ENCODE peak calls at places on chromosomes 16 and 17, in ten cellular contexts. One of them, this sample, is unnamed.

GRCh38 chr16:49278567-49278827 is 3.1 kb downstream of the CBLN1 start:
- DNase-seq in posterior cingulate gyrus: no peak
- DNase-seq in activated T-helper 9 cell treated with anti-CD3 and anti-CD28 coated beads, Interleukin-2, amount 50 U/mL, for 16 hours: no peak
- DNase-seq in CD4-positive, alpha-beta T cell: no peak
- DNase-seq in substantia nigra: no peak
- DNase-seq in lower leg skin: no peak
- DNase-seq in epithelial cell of prostate: no peak
- DNase-seq in BJ: no peak
- DNase-seq in NCI-H2029: no peak
- DNase-seq in GM12892: no peak
- DNase-seq in this sample: no peak

GRCh38 chr17:59038734-59039133 is 67.9 kb downstream of the TRIM37 start:
- DNase-seq in activated T-helper 9 cell treated with anti-CD3 and anti-CD28 coated beads, Interleukin-2, amount 50 U/mL, for 16 hours: no peak
- DNase-seq in CD4-positive, alpha-beta T cell: no peak
- DNase-seq in NCI-H2029: no peak
- DNase-seq in substantia nigra: no peak
- DNase-seq in epithelial cell of prostate: no peak
- DNase-seq in GM12892: no peak
- DNase-seq in posterior cingulate gyrus: no peak
- DNase-seq in BJ: no peak
- DNase-seq in lower leg skin: no peak
- DNase-seq in this sample: no peak

GRCh38 chr17:51045616-51046526 is 74.8 kb downstream of the SPAG9 start:
- DNase-seq in NCI-H2029: no peak
- DNase-seq in activated T-helper 9 cell treated with anti-CD3 and anti-CD28 coated beads, Interleukin-2, amount 50 U/mL, for 16 hours: no peak
- DNase-seq in lower leg skin: no peak
- DNase-seq in epithelial cell of prostate: no peak
- DNase-seq in BJ: no peak
- DNase-seq in CD4-positive, alpha-beta T cell: no peak
- DNase-seq in GM12892: no peak
- DNase-seq in posterior cingulate gyrus: no peak
- DNase-seq in substantia nigra: no peak
- DNase-seq in this sample: no peak

GRCh38 chr16:2867987-2868789 is 10.2 kb upstream of the PRSS22 start:
- DNase-seq in CD4-positive, alpha-beta T cell: peak
- DNase-seq in BJ: peak
- DNase-seq in epithelial cell of prostate: peak
- DNase-seq in posterior cingulate gyrus: peak
- DNase-seq in lower leg skin: peak
- DNase-seq in activated T-helper 9 cell treated with anti-CD3 and anti-CD28 coated beads, Interleukin-2, amount 50 U/mL, for 16 hours: peak
- DNase-seq in NCI-H2029: peak
- DNase-seq in GM12892: peak
- DNase-seq in substantia nigra: peak
- DNase-seq in this sample: peak

GRCh38 chr16:65546353-65546791 is 424.5 kb upstream of the CDH11 start:
- DNase-seq in posterior cingulate gyrus: no peak
- DNase-seq in lower leg skin: no peak
- DNase-seq in substantia nigra: no peak
- DNase-seq in epithelial cell of prostate: no peak
- DNase-seq in CD4-positive, alpha-beta T cell: no peak
- DNase-seq in GM12892: no peak
- DNase-seq in BJ: no peak
- DNase-seq in NCI-H2029: no peak
- DNase-seq in activated T-helper 9 cell treated with anti-CD3 and anti-CD28 coated beads, Interleukin-2, amount 50 U/mL, for 16 hours: no peak
- DNase-seq in this sample: no peak

GRCh38 chr16:28202147-28202746 is 9.5 kb downstream of the XPO6 start:
- DNase-seq in BJ: no peak
- DNase-seq in lower leg skin: no peak
- DNase-seq in epithelial cell of prostate: no peak
- DNase-seq in NCI-H2029: no peak
- DNase-seq in substantia nigra: no peak
- DNase-seq in CD4-positive, alpha-beta T cell: no peak
- DNase-seq in GM12892: no peak
- DNase-seq in posterior cingulate gyrus: no peak
- DNase-seq in activated T-helper 9 cell treated with anti-CD3 and anti-CD28 coated beads, Interleukin-2, amount 50 U/mL, for 16 hours: no peak
- DNase-seq in this sample: no peak

GRCh38 chr16:23544436-23544835 is 12.7 kb downstream of the EARS2 start:
- DNase-seq in CD4-positive, alpha-beta T cell: no peak
- DNase-seq in substantia nigra: no peak
- DNase-seq in GM12892: no peak
- DNase-seq in lower leg skin: no peak
- DNase-seq in activated T-helper 9 cell treated with anti-CD3 and anti-CD28 coated beads, Interleukin-2, amount 50 U/mL, for 16 hours: no peak
- DNase-seq in BJ: no peak
- DNase-seq in posterior cingulate gyrus: no peak
- DNase-seq in epithelial cell of prostate: no peak
- DNase-seq in NCI-H2029: no peak
- DNase-seq in this sample: no peak

GRCh38 chr16:84404324-84404723 is 36.0 kb downstream of the ATP2C2 start:
- DNase-seq in lower leg skin: no peak
- DNase-seq in CD4-positive, alpha-beta T cell: no peak
- DNase-seq in epithelial cell of prostate: no peak
- DNase-seq in NCI-H2029: no peak
- DNase-seq in GM12892: no peak
- DNase-seq in BJ: no peak
- DNase-seq in substantia nigra: no peak
- DNase-seq in posterior cingulate gyrus: no peak
- DNase-seq in activated T-helper 9 cell treated with anti-CD3 and anti-CD28 coated beads, Interleukin-2, amount 50 U/mL, for 16 hours: no peak
- DNase-seq in this sample: no peak

GRCh38 chr16:89696598-89697128 is 4.8 kb downstream of the SPATA2L start:
- DNase-seq in posterior cingulate gyrus: peak
- DNase-seq in CD4-positive, alpha-beta T cell: peak
- DNase-seq in lower leg skin: peak
- DNase-seq in activated T-helper 9 cell treated with anti-CD3 and anti-CD28 coated beads, Interleukin-2, amount 50 U/mL, for 16 hours: no peak
- DNase-seq in NCI-H2029: no peak
- DNase-seq in GM12892: peak
- DNase-seq in epithelial cell of prostate: no peak
- DNase-seq in substantia nigra: no peak
- DNase-seq in BJ: no peak
- DNase-seq in this sample: no peak

GRCh38 chr17:53462393-53462811 is 360.3 kb upstream of the KIF2B start:
- DNase-seq in lower leg skin: no peak
- DNase-seq in epithelial cell of prostate: peak
- DNase-seq in NCI-H2029: no peak
- DNase-seq in posterior cingulate gyrus: no peak
- DNase-seq in CD4-positive, alpha-beta T cell: no peak
- DNase-seq in BJ: no peak
- DNase-seq in activated T-helper 9 cell treated with anti-CD3 and anti-CD28 coated beads, Interleukin-2, amount 50 U/mL, for 16 hours: no peak
- DNase-seq in GM12892: no peak
- DNase-seq in substantia nigra: no peak
- DNase-seq in this sample: peak

GRCh38 chr16:86665929-86666328 is 87.6 kb downstream of the FOXL1 start:
- DNase-seq in posterior cingulate gyrus: no peak
- DNase-seq in GM12892: no peak
- DNase-seq in epithelial cell of prostate: no peak
- DNase-seq in substantia nigra: no peak
- DNase-seq in activated T-helper 9 cell treated with anti-CD3 and anti-CD28 coated beads, Interleukin-2, amount 50 U/mL, for 16 hours: no peak
- DNase-seq in NCI-H2029: no peak
- DNase-seq in lower leg skin: no peak
- DNase-seq in CD4-positive, alpha-beta T cell: no peak
- DNase-seq in BJ: no peak
- DNase-seq in this sample: no peak